ENCODE peak calls at places on chromosomes 16 and 17, in four cellular contexts. R, A, N and P are unnamed samples.
A peak's percentile ranks its signal among the peaks of the same experiment; 100 is the strongest.

GRCh38 chr17:68290268-68290954 is 516 bp downstream of the SLC16A6 start:
- DNase-seq in A (peak; percentile 35), R (no peak), N (peak; percentile 6), P (no peak)

GRCh38 chr16:30139895-30140481 is 17.0 kb upstream of the MAPK3 start:
- DNase-seq in A (no peak), N (no peak), R (no peak), P (no peak)

GRCh38 chr17:17119106-17119505 is 76.8 kb downstream of the MPRIP start:
- DNase-seq in A (peak; percentile 66), R (no peak), N (no peak), P (no peak)

GRCh38 chr17:40485851-40486512 is 15.4 kb downstream of the TNS4 start:
- DNase-seq in A (no peak), N (no peak), R (peak; percentile 99), P (no peak)

GRCh38 chr17:41324180-41325075 is 8.9 kb upstream of the KRTAP17-1 start:
- DNase-seq in N (no peak), A (no peak), R (no peak), P (no peak)

GRCh38 chr17:40550608-40551007 is 14.7 kb downstream of the CCR7 start:
- DNase-seq in R (peak; percentile 93), A (peak; percentile 60), N (no peak), P (no peak)

GRCh38 chr17:64786337-64786736 is 124.2 kb upstream of the SMURF2 start:
- DNase-seq in R (no peak), A (no peak), N (no peak), P (no peak)

GRCh38 chr17:72572604-72573491 is 452.0 kb downstream of the SOX9 start:
- DNase-seq in A (no peak), R (peak; percentile 19), N (no peak), P (no peak)

GRCh38 chr17:73639926-73640325 is 4.3 kb downstream of the SDK2 start:
- DNase-seq in N (peak; percentile 92), A (no peak), R (no peak), P (no peak)

GRCh38 chr17:78368854-78369495 is 9.1 kb upstream of the SOCS3 start:
- DNase-seq in N (no peak), A (no peak), R (no peak), P (no peak)

GRCh38 chr17:81279278-81280073 is 15.6 kb downstream of the SLC38A10 start:
- DNase-seq in N (no peak), R (no peak), A (no peak), P (no peak)

GRCh38 chr17:35449371-35449931 is 885 bp upstream of the SLFN13 start:
- DNase-seq in R (peak; percentile 40), A (peak; percentile 22), N (no peak), P (no peak)

GRCh38 chr16:5058476-5058875 is 7.3 kb downstream of the C16orf89 start:
- DNase-seq in R (no peak), N (no peak), A (no peak), P (no peak)

GRCh38 chr16:69187891-69188451 is 1.0 kb downstream of the SNTB2 start:
- DNase-seq in N (peak; percentile 49), A (peak; percentile 44), R (peak; percentile 54), P (no peak)

GRCh38 chr17:49730078-49730786 is 22.5 kb upstream of the SLC35B1 start:
- DNase-seq in A (peak; percentile 87), R (peak; percentile 94), N (no peak), P (no peak)

GRCh38 chr16:85633888-85634287 is 20.8 kb downstream of the GSE1 start:
- DNase-seq in A (no peak), R (no peak), N (no peak), P (no peak)

GRCh38 chr17:79024901-79025737 is 1.1 kb downstream of the C1QTNF1 start:
- DNase-seq in R (no peak), N (no peak), A (peak; percentile 76), P (no peak)

GRCh38 chr16:69444873-69445517 is 20.6 kb downstream of the CYB5B start:
- DNase-seq in A (no peak), N (no peak), R (peak; percentile 73), P (no peak)

GRCh38 chr16:80527297-80527696 is 13.5 kb upstream of the DYNLRB2 start:
- DNase-seq in N (no peak), R (peak; percentile 6), A (no peak), P (no peak)

GRCh38 chr16:68884867-68885266 is 41.5 kb downstream of the TANGO6 start:
- DNase-seq in R (no peak), A (no peak), N (peak; percentile 88), P (peak; percentile 73)

GRCh38 chr17:11899494-11899893 is 97.8 kb downstream of the ZNF18 start:
- DNase-seq in R (no peak), A (no peak), N (no peak), P (no peak)

GRCh38 chr17:63665527-63666214 is 34.3 kb downstream of the LIMD2 start:
- DNase-seq in A (no peak), N (no peak), R (no peak), P (no peak)

GRCh38 chr16:50068550-50068949 is 2.8 kb downstream of the HEATR3 start:
- DNase-seq in A (no peak), N (no peak), R (peak; percentile 63), P (no peak)

GRCh38 chr16:50276128-50276444 is 9.7 kb downstream of the ADCY7 start:
- DNase-seq in A (no peak), N (no peak), R (no peak), P (no peak)

GRCh38 chr17:1153795-1154546 is 25.8 kb downstream of the ABR start:
- DNase-seq in R (peak; percentile 84), N (peak; percentile 54), A (peak; percentile 65), P (no peak)

GRCh38 chr17:83012873-83013778 is 66.3 kb upstream of the METRNL start:
- DNase-seq in A (no peak), R (peak; percentile 95), N (no peak), P (no peak)

GRCh38 chr16:66568355-66568754 is 2.1 kb downstream of the CMTM1 start:
- DNase-seq in A (no peak), N (no peak), R (peak; percentile 33), P (no peak)

GRCh38 chr16:69188716-69189115 is 1.8 kb downstream of the SNTB2 start:
- DNase-seq in R (no peak), A (no peak), N (no peak), P (no peak)